ENCODE peak calls at places on chromosome 13, in seven cellular contexts. One of them, this sample, is unnamed.

GRCh38 chr13:28655566-28655965 is 3.4 kb upstream of the POMP start:
- DNase-seq in HFF-Myc: no peak
- DNase-seq in astrocyte of the spinal cord: peak
- DNase-seq in cardiac muscle cell: no peak
- DNase-seq in pancreas: no peak
- DNase-seq in AG10803: peak
- DNase-seq in tibial nerve: no peak
- DNase-seq in this sample: peak

GRCh38 chr13:19860884-19861655 is 2.4 kb downstream of the ZMYM5 start:
- DNase-seq in HFF-Myc: no peak
- DNase-seq in cardiac muscle cell: no peak
- DNase-seq in astrocyte of the spinal cord: peak
- DNase-seq in AG10803: peak
- DNase-seq in pancreas: no peak
- DNase-seq in tibial nerve: no peak
- DNase-seq in this sample: peak

GRCh38 chr13:34931572-34931971 is 10.5 kb upstream of the NBEA start:
- DNase-seq in astrocyte of the spinal cord: no peak
- DNase-seq in cardiac muscle cell: no peak
- DNase-seq in AG10803: peak
- DNase-seq in pancreas: no peak
- DNase-seq in HFF-Myc: no peak
- DNase-seq in tibial nerve: no peak
- DNase-seq in this sample: no peak

GRCh38 chr13:84658881-84659661 is 776.8 kb upstream of the SLITRK1 start:
- DNase-seq in astrocyte of the spinal cord: peak
- DNase-seq in cardiac muscle cell: no peak
- DNase-seq in AG10803: peak
- DNase-seq in HFF-Myc: no peak
- DNase-seq in tibial nerve: no peak
- DNase-seq in pancreas: no peak
- DNase-seq in this sample: peak

GRCh38 chr13:112968380-112968909 is 569 bp upstream of the MCF2L start:
- DNase-seq in pancreas: peak
- DNase-seq in astrocyte of the spinal cord: no peak
- DNase-seq in tibial nerve: no peak
- DNase-seq in HFF-Myc: no peak
- DNase-seq in cardiac muscle cell: peak
- DNase-seq in AG10803: no peak
- DNase-seq in this sample: no peak

GRCh38 chr13:99153219-99153618 is 47.4 kb upstream of the UBAC2 start:
- DNase-seq in HFF-Myc: no peak
- DNase-seq in cardiac muscle cell: no peak
- DNase-seq in pancreas: no peak
- DNase-seq in tibial nerve: no peak
- DNase-seq in AG10803: peak
- DNase-seq in astrocyte of the spinal cord: peak
- DNase-seq in this sample: peak

GRCh38 chr13:65275838-65276630 is 1954.1 kb downstream of the PCDH9 start:
- DNase-seq in astrocyte of the spinal cord: no peak
- DNase-seq in pancreas: no peak
- DNase-seq in HFF-Myc: no peak
- DNase-seq in cardiac muscle cell: no peak
- DNase-seq in tibial nerve: no peak
- DNase-seq in AG10803: no peak
- DNase-seq in this sample: no peak

GRCh38 chr13:106110241-106110855 is 425.1 kb downstream of the EFNB2 start:
- DNase-seq in astrocyte of the spinal cord: no peak
- DNase-seq in HFF-Myc: no peak
- DNase-seq in pancreas: no peak
- DNase-seq in AG10803: peak
- DNase-seq in cardiac muscle cell: peak
- DNase-seq in tibial nerve: no peak
- DNase-seq in this sample: no peak

GRCh38 chr13:31477961-31478360 is 261.4 kb upstream of the RXFP2 start:
- DNase-seq in cardiac muscle cell: no peak
- DNase-seq in HFF-Myc: peak
- DNase-seq in astrocyte of the spinal cord: peak
- DNase-seq in AG10803: peak
- DNase-seq in tibial nerve: no peak
- DNase-seq in pancreas: no peak
- DNase-seq in this sample: peak

GRCh38 chr13:45468676-45469075 is 3.9 kb downstream of the COG3 start:
- DNase-seq in astrocyte of the spinal cord: no peak
- DNase-seq in tibial nerve: no peak
- DNase-seq in AG10803: no peak
- DNase-seq in HFF-Myc: no peak
- DNase-seq in cardiac muscle cell: no peak
- DNase-seq in pancreas: no peak
- DNase-seq in this sample: no peak

GRCh38 chr13:108755084-108755483 is 125.7 kb downstream of the MYO16 start:
- DNase-seq in astrocyte of the spinal cord: no peak
- DNase-seq in AG10803: no peak
- DNase-seq in tibial nerve: no peak
- DNase-seq in pancreas: no peak
- DNase-seq in cardiac muscle cell: no peak
- DNase-seq in HFF-Myc: no peak
- DNase-seq in this sample: no peak

GRCh38 chr13:30466358-30466714 is 600 bp upstream of the HMGB1 start:
- DNase-seq in tibial nerve: no peak
- DNase-seq in pancreas: no peak
- DNase-seq in cardiac muscle cell: peak
- DNase-seq in AG10803: peak
- DNase-seq in HFF-Myc: no peak
- DNase-seq in astrocyte of the spinal cord: peak
- DNase-seq in this sample: peak

GRCh38 chr13:44335463-44335862 is 38.2 kb upstream of the SERP2 start:
- DNase-seq in pancreas: no peak
- DNase-seq in tibial nerve: no peak
- DNase-seq in HFF-Myc: no peak
- DNase-seq in astrocyte of the spinal cord: no peak
- DNase-seq in AG10803: no peak
- DNase-seq in cardiac muscle cell: no peak
- DNase-seq in this sample: no peak

GRCh38 chr13:79085021-79085420 is 321.0 kb downstream of the RBM26 start:
- DNase-seq in tibial nerve: no peak
- DNase-seq in astrocyte of the spinal cord: no peak
- DNase-seq in AG10803: no peak
- DNase-seq in HFF-Myc: no peak
- DNase-seq in pancreas: no peak
- DNase-seq in cardiac muscle cell: no peak
- DNase-seq in this sample: no peak

GRCh38 chr13:74835579-74835978 is 646.4 kb downstream of the TBC1D4 start:
- DNase-seq in pancreas: no peak
- DNase-seq in tibial nerve: no peak
- DNase-seq in AG10803: no peak
- DNase-seq in astrocyte of the spinal cord: no peak
- DNase-seq in HFF-Myc: no peak
- DNase-seq in cardiac muscle cell: no peak
- DNase-seq in this sample: no peak

GRCh38 chr13:59478908-59479307 is 684.8 kb downstream of the DIAPH3 start:
- DNase-seq in cardiac muscle cell: no peak
- DNase-seq in HFF-Myc: no peak
- DNase-seq in AG10803: no peak
- DNase-seq in tibial nerve: no peak
- DNase-seq in pancreas: no peak
- DNase-seq in astrocyte of the spinal cord: no peak
- DNase-seq in this sample: no peak

GRCh38 chr13:113548171-113548641 is 36.3 kb upstream of the TFDP1 start:
- DNase-seq in AG10803: peak
- DNase-seq in cardiac muscle cell: no peak
- DNase-seq in tibial nerve: no peak
- DNase-seq in astrocyte of the spinal cord: peak
- DNase-seq in pancreas: no peak
- DNase-seq in HFF-Myc: no peak
- DNase-seq in this sample: no peak

GRCh38 chr13:28718186-28718537 is 608 bp downstream of the SLC46A3 start:
- DNase-seq in pancreas: no peak
- DNase-seq in HFF-Myc: no peak
- DNase-seq in AG10803: peak
- DNase-seq in astrocyte of the spinal cord: no peak
- DNase-seq in cardiac muscle cell: no peak
- DNase-seq in tibial nerve: peak
- DNase-seq in this sample: no peak

GRCh38 chr13:37442996-37443395 is 155.6 kb downstream of the POSTN start:
- DNase-seq in pancreas: no peak
- DNase-seq in AG10803: peak
- DNase-seq in tibial nerve: no peak
- DNase-seq in cardiac muscle cell: no peak
- DNase-seq in HFF-Myc: no peak
- DNase-seq in astrocyte of the spinal cord: no peak
- DNase-seq in this sample: peak

GRCh38 chr13:42137856-42138537 is 89.5 kb downstream of the DGKH start:
- DNase-seq in pancreas: no peak
- DNase-seq in HFF-Myc: no peak
- DNase-seq in cardiac muscle cell: no peak
- DNase-seq in tibial nerve: no peak
- DNase-seq in astrocyte of the spinal cord: peak
- DNase-seq in AG10803: peak
- DNase-seq in this sample: peak

GRCh38 chr13:79799049-79799448 is 318.1 kb downstream of the NDFIP2 start:
- DNase-seq in cardiac muscle cell: peak
- DNase-seq in HFF-Myc: no peak
- DNase-seq in AG10803: peak
- DNase-seq in pancreas: no peak
- DNase-seq in astrocyte of the spinal cord: no peak
- DNase-seq in tibial nerve: no peak
- DNase-seq in this sample: no peak

GRCh38 chr13:72495681-72496080 is 231.7 kb downstream of the MZT1 start:
- DNase-seq in astrocyte of the spinal cord: no peak
- DNase-seq in cardiac muscle cell: no peak
- DNase-seq in AG10803: no peak
- DNase-seq in tibial nerve: no peak
- DNase-seq in HFF-Myc: no peak
- DNase-seq in pancreas: no peak
- DNase-seq in this sample: no peak

GRCh38 chr13:23725922-23726321 is 155.7 kb downstream of the TNFRSF19 start:
- DNase-seq in tibial nerve: no peak
- DNase-seq in AG10803: no peak
- DNase-seq in pancreas: no peak
- DNase-seq in cardiac muscle cell: no peak
- DNase-seq in HFF-Myc: no peak
- DNase-seq in astrocyte of the spinal cord: no peak
- DNase-seq in this sample: no peak

GRCh38 chr13:39957868-39958676 is 302.6 kb downstream of the COG6 start:
- DNase-seq in astrocyte of the spinal cord: no peak
- DNase-seq in pancreas: no peak
- DNase-seq in HFF-Myc: no peak
- DNase-seq in tibial nerve: no peak
- DNase-seq in cardiac muscle cell: no peak
- DNase-seq in AG10803: no peak
- DNase-seq in this sample: no peak
- H3K4me3 ChIP-seq in astrocyte of the spinal cord: no peak
- H3K4me3 ChIP-seq in pancreas: no peak
- H3K4me3 ChIP-seq in HFF-Myc: no peak
- H3K4me3 ChIP-seq in tibial nerve: peak
- H3K4me3 ChIP-seq in cardiac muscle cell: no peak
- H3K4me3 ChIP-seq in AG10803: no peak
- H3K4me3 ChIP-seq in this sample: no peak

DNA sequence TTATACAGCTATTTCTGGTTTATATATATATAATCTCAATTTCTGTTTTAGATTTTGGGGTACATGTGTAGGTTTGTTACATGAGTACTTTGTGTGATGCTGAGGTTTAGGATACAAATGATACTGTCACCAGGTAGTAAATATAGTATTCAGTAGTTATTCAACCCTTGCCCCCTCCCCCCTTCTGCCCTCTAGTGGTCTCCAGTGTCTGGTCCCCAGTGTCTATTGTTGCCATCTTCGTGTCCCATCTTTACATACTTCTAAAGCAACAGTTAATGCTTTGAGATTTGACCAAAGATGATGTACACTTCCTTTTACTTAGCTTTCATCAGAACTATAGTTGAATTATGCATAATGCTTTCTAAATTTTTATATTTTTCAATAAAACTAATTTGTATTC is 1623.4 kb upstream of the PRR20A start:
- DNase-seq in pancreas: no peak
- DNase-seq in cardiac muscle cell: no peak
- DNase-seq in astrocyte of the spinal cord: no peak
- DNase-seq in tibial nerve: no peak
- DNase-seq in AG10803: no peak
- DNase-seq in HFF-Myc: no peak
- DNase-seq in this sample: no peak
- TF ChIP-seq CTCF in pancreas: no peak
- TF ChIP-seq CTCF in cardiac muscle cell: no peak
- TF ChIP-seq CTCF in astrocyte of the spinal cord: no peak
- TF ChIP-seq CTCF in tibial nerve: no peak
- TF ChIP-seq CTCF in AG10803: no peak
- TF ChIP-seq CTCF in HFF-Myc: no peak
- TF ChIP-seq CTCF in this sample: no peak

GRCh38 chr13:88000787-88001186 is 329.6 kb downstream of the SLITRK5 start:
- DNase-seq in cardiac muscle cell: no peak
- DNase-seq in astrocyte of the spinal cord: no peak
- DNase-seq in pancreas: no peak
- DNase-seq in HFF-Myc: no peak
- DNase-seq in tibial nerve: no peak
- DNase-seq in AG10803: no peak
- DNase-seq in this sample: no peak

GRCh38 chr13:87998081-87998480 is 326.9 kb downstream of the SLITRK5 start:
- DNase-seq in AG10803: no peak
- DNase-seq in HFF-Myc: no peak
- DNase-seq in pancreas: no peak
- DNase-seq in cardiac muscle cell: no peak
- DNase-seq in astrocyte of the spinal cord: no peak
- DNase-seq in tibial nerve: no peak
- DNase-seq in this sample: no peak

GRCh38 chr13:87999141-87999765 is 328.1 kb downstream of the SLITRK5 start:
- DNase-seq in pancreas: no peak
- DNase-seq in astrocyte of the spinal cord: peak
- DNase-seq in cardiac muscle cell: no peak
- DNase-seq in AG10803: peak
- DNase-seq in tibial nerve: no peak
- DNase-seq in HFF-Myc: no peak
- DNase-seq in this sample: no peak

GRCh38 chr13:88000239-88000638 is 329.1 kb downstream of the SLITRK5 start:
- DNase-seq in AG10803: peak
- DNase-seq in HFF-Myc: no peak
- DNase-seq in cardiac muscle cell: no peak
- DNase-seq in pancreas: no peak
- DNase-seq in tibial nerve: no peak
- DNase-seq in astrocyte of the spinal cord: no peak
- DNase-seq in this sample: no peak

GRCh38 chr13:87999791-88000190 is 328.6 kb downstream of the SLITRK5 start:
- DNase-seq in AG10803: no peak
- DNase-seq in tibial nerve: no peak
- DNase-seq in HFF-Myc: no peak
- DNase-seq in pancreas: no peak
- DNase-seq in cardiac muscle cell: peak
- DNase-seq in astrocyte of the spinal cord: no peak
- DNase-seq in this sample: no peak
- H3K4me3 ChIP-seq in AG10803: no peak
- H3K4me3 ChIP-seq in tibial nerve: no peak
- H3K4me3 ChIP-seq in HFF-Myc: no peak
- H3K4me3 ChIP-seq in pancreas: no peak
- H3K4me3 ChIP-seq in cardiac muscle cell: no peak
- H3K4me3 ChIP-seq in astrocyte of the spinal cord: no peak
- H3K4me3 ChIP-seq in this sample: no peak

GRCh38 chr13:33610471-33611015 is 207.4 kb upstream of the RFC3 start:
- DNase-seq in pancreas: no peak
- DNase-seq in AG10803: no peak
- DNase-seq in astrocyte of the spinal cord: peak
- DNase-seq in HFF-Myc: no peak
- DNase-seq in tibial nerve: no peak
- DNase-seq in cardiac muscle cell: no peak
- DNase-seq in this sample: no peak

GRCh38 chr13:33611016-33611805 is 206.7 kb upstream of the RFC3 start:
- DNase-seq in cardiac muscle cell: no peak
- DNase-seq in HFF-Myc: no peak
- DNase-seq in AG10803: no peak
- DNase-seq in pancreas: peak
- DNase-seq in tibial nerve: peak
- DNase-seq in astrocyte of the spinal cord: peak
- DNase-seq in this sample: no peak

GRCh38 chr13:33606692-33607091 is 211.3 kb upstream of the RFC3 start:
- DNase-seq in pancreas: no peak
- DNase-seq in tibial nerve: no peak
- DNase-seq in cardiac muscle cell: peak
- DNase-seq in AG10803: no peak
- DNase-seq in HFF-Myc: no peak
- DNase-seq in astrocyte of the spinal cord: peak
- DNase-seq in this sample: peak
- TF ChIP-seq CTCF in pancreas: no peak
- TF ChIP-seq CTCF in tibial nerve: no peak
- TF ChIP-seq CTCF in cardiac muscle cell: peak
- TF ChIP-seq CTCF in AG10803: no peak
- TF ChIP-seq CTCF in HFF-Myc: no peak
- TF ChIP-seq CTCF in astrocyte of the spinal cord: no peak
- TF ChIP-seq CTCF in this sample: peak